ENCODE peak calls at places on chromosome 13, in six cellular contexts. T, K, Z, D, N and S are unnamed samples.

GRCh38 chr13:33138441-33138840 is 122.2 kb downstream of the KL start:
- DNase-seq in T (no peak), K (no peak), Z (no peak), D (no peak), N (no peak), S (no peak)

GRCh38 chr13:46656786-46657185 is 103.8 kb downstream of the LRCH1 start:
- DNase-seq in T (no peak), K (no peak), Z (no peak), D (no peak), N (no peak), S (no peak)

GRCh38 chr13:40963927-40964326 is 55.2 kb downstream of the ELF1 start:
- DNase-seq in T (no peak), K (peak; percentile 90), Z (no peak), D (no peak), N (no peak), S (no peak)

GRCh38 chr13:36130168-36130541 is 1.0 kb downstream of the DCLK1 start:
- DNase-seq in T (no peak), K (no peak), Z (no peak), D (no peak), N (no peak), S (no peak)

GRCh38 chr13:36192166-36192565 is 22.2 kb downstream of the SOHLH2 start:
- DNase-seq in T (no peak), K (peak; percentile 38), Z (no peak), D (no peak), N (no peak), S (no peak)

GRCh38 chr13:67200605-67201004 is 29.5 kb downstream of the PCDH9 start:
- DNase-seq in T (no peak), K (no peak), Z (no peak), D (no peak), N (no peak), S (no peak)

GRCh38 chr13:23563085-23563484 is 7.1 kb upstream of the TNFRSF19 start:
- DNase-seq in T (no peak), K (no peak), Z (no peak), D (no peak), N (no peak), S (no peak)

GRCh38 chr13:99969934-99970760 is 1.4 kb downstream of the ZIC5 start:
- DNase-seq in T (no peak), K (no peak), Z (no peak), D (no peak), N (peak; percentile 45), S (no peak)

GRCh38 chr13:42990147-42990990 is 1.7 kb downstream of the EPSTI1 start:
- DNase-seq in T (peak; percentile 50), K (no peak), Z (no peak), D (no peak), N (peak; percentile 14), S (no peak)

GRCh38 chr13:109691689-109692088 is 94.7 kb downstream of the IRS2 start:
- DNase-seq in T (no peak), K (no peak), Z (no peak), D (no peak), N (no peak), S (no peak)

GRCh38 chr13:99941086-99941485 is 30.5 kb downstream of the ZIC5 start:
- DNase-seq in T (no peak), K (no peak), Z (no peak), D (no peak), N (no peak), S (no peak)

GRCh38 chr13:112447306-112447705 is 71.2 kb downstream of the SPACA7 start:
- DNase-seq in T (no peak), K (no peak), Z (no peak), D (no peak), N (no peak), S (peak; percentile 25)

GRCh38 chr13:112796190-112796915 is 106.5 kb downstream of the ATP11A start:
- DNase-seq in T (no peak), K (no peak), Z (no peak), D (no peak), N (no peak), S (no peak)

GRCh38 chr13:88937381-88937780 is 1266.2 kb downstream of the SLITRK5 start:
- DNase-seq in T (no peak), K (no peak), Z (no peak), D (no peak), N (no peak), S (no peak)

GRCh38 chr13:39575641-39576238 is 27.3 kb downstream of the LHFPL6 start:
- DNase-seq in T (no peak), K (no peak), Z (no peak), D (no peak), N (no peak), S (no peak)

GRCh38 chr13:40116008-40116407 is 460.5 kb downstream of the COG6 start:
- DNase-seq in T (no peak), K (peak; percentile 100), Z (no peak), D (peak; percentile 61), N (peak; percentile 22), S (no peak)

GRCh38 chr13:32731576-32731975 is 145.3 kb downstream of the PDS5B start:
- DNase-seq in T (no peak), K (peak; percentile 33), Z (peak; percentile 2), D (no peak), N (no peak), S (no peak)

GRCh38 chr13:24747248-24748151 is 16.5 kb upstream of the RNF17 start:
- DNase-seq in T (no peak), K (no peak), Z (peak; percentile 25), D (no peak), N (no peak), S (no peak)

GRCh38 chr13:43805681-43806128 is 18.9 kb upstream of the ENOX1 start:
- DNase-seq in T (no peak), K (no peak), Z (no peak), D (no peak), N (no peak), S (no peak)

GRCh38 chr13:112066624-112067004 is 335 bp upstream of the SOX1 start:
- DNase-seq in T (peak; percentile 60), K (no peak), Z (peak; percentile 45), D (peak; percentile 70), N (peak; percentile 51), S (peak; percentile 74)

GRCh38 chr13:75512253-75512652 is 25.4 kb downstream of the COMMD6 start:
- DNase-seq in T (no peak), K (no peak), Z (no peak), D (no peak), N (no peak), S (no peak)

GRCh38 chr13:66859934-66860867 is 369.9 kb downstream of the PCDH9 start:
- DNase-seq in T (no peak), K (no peak), Z (no peak), D (no peak), N (no peak), S (no peak)

GRCh38 chr13:79492918-79493594 is 12.1 kb downstream of the NDFIP2 start:
- DNase-seq in T (no peak), K (no peak), Z (no peak), D (no peak), N (no peak), S (no peak)

GRCh38 chr13:111577429-111577828 is 257.0 kb downstream of the TEX29 start:
- DNase-seq in T (no peak), K (no peak), Z (no peak), D (no peak), N (no peak), S (no peak)

GRCh38 chr13:102298051-102298450 is 103.8 kb downstream of the FGF14 start:
- DNase-seq in T (no peak), K (no peak), Z (no peak), D (no peak), N (no peak), S (no peak)

GRCh38 chr13:108437496-108437895 is 168.0 kb downstream of the TNFSF13B start:
- DNase-seq in T (no peak), K (no peak), Z (no peak), D (no peak), N (no peak), S (no peak)

GRCh38 chr13:48019796-48020195 is 17.7 kb upstream of the NUDT15 start:
- DNase-seq in T (no peak), K (no peak), Z (no peak), D (no peak), N (no peak), S (no peak)

GRCh38 chr13:51760592-51760991 is 43.4 kb downstream of the DHRS12 start:
- DNase-seq in T (peak; percentile 77), K (no peak), Z (no peak), D (no peak), N (no peak), S (no peak)